ENCODE peak calls at places on chromosomes 4 and X, in six cellular contexts. One of them, this sample, is unnamed.

GRCh38 chr4:124631760-124632159 is 80.8 kb downstream of the ANKRD50 start:
- DNase-seq in body of pancreas: peak; percentile 85
- DNase-seq in psoas muscle: no peak
- DNase-seq in MM.1S: peak; percentile 86
- DNase-seq in aorta: peak; percentile 59
- DNase-seq in IMR-90: peak; percentile 98
- DNase-seq in this sample: peak; percentile 46

GRCh38 chrX:44945736-44946135 is 72.7 kb downstream of the KDM6A start:
- DNase-seq in MM.1S: no peak
- DNase-seq in psoas muscle: no peak
- DNase-seq in body of pancreas: no peak
- DNase-seq in IMR-90: no peak
- DNase-seq in aorta: no peak
- DNase-seq in this sample: no peak

GRCh38 chrX:9518896-9519295 is 54.0 kb downstream of the TBL1X start:
- DNase-seq in MM.1S: no peak
- DNase-seq in psoas muscle: no peak
- DNase-seq in IMR-90: no peak
- DNase-seq in body of pancreas: no peak
- DNase-seq in aorta: no peak
- DNase-seq in this sample: no peak

GRCh38 chr4:88998941-88999340 is 58.0 kb downstream of the FAM13A start:
- DNase-seq in body of pancreas: no peak
- DNase-seq in IMR-90: no peak
- DNase-seq in aorta: no peak
- DNase-seq in MM.1S: no peak
- DNase-seq in psoas muscle: no peak
- DNase-seq in this sample: no peak

GRCh38 chrX:47581731-47582647 is at the start of gene TIMP1:
- DNase-seq in aorta: peak; percentile 95
- DNase-seq in psoas muscle: peak; percentile 92
- DNase-seq in body of pancreas: peak; percentile 83
- DNase-seq in MM.1S: peak; percentile 80
- DNase-seq in IMR-90: peak; percentile 93
- DNase-seq in this sample: peak; percentile 86

GRCh38 chr4:10582059-10582686 is 102.4 kb downstream of the CLNK start:
- DNase-seq in IMR-90: peak; percentile 69
- DNase-seq in MM.1S: peak; percentile 37
- DNase-seq in psoas muscle: no peak
- DNase-seq in aorta: peak; percentile 53
- DNase-seq in body of pancreas: peak; percentile 50
- DNase-seq in this sample: peak; percentile 39

GRCh38 chr4:101835121-101835904 is 44.8 kb downstream of the BANK1 start:
- DNase-seq in psoas muscle: no peak
- DNase-seq in MM.1S: no peak
- DNase-seq in body of pancreas: peak; percentile 19
- DNase-seq in aorta: no peak
- DNase-seq in IMR-90: peak; percentile 31
- DNase-seq in this sample: peak; percentile 37

GRCh38 chr4:48022192-48022799 is 5.7 kb downstream of the NIPAL1 start:
- DNase-seq in MM.1S: no peak
- DNase-seq in aorta: no peak
- DNase-seq in psoas muscle: no peak
- DNase-seq in IMR-90: peak; percentile 6
- DNase-seq in body of pancreas: no peak
- DNase-seq in this sample: no peak

GRCh38 chr4:22456291-22456690 is 59.6 kb downstream of the ADGRA3 start:
- DNase-seq in body of pancreas: no peak
- DNase-seq in aorta: no peak
- DNase-seq in psoas muscle: no peak
- DNase-seq in MM.1S: no peak
- DNase-seq in IMR-90: no peak
- DNase-seq in this sample: no peak

GRCh38 chr4:76539979-76540378 is 105.0 kb downstream of the SHROOM3 start:
- DNase-seq in aorta: no peak
- DNase-seq in body of pancreas: no peak
- DNase-seq in psoas muscle: no peak
- DNase-seq in MM.1S: no peak
- DNase-seq in IMR-90: no peak
- DNase-seq in this sample: no peak

GRCh38 chr4:40875507-40876150 is 125.9 kb downstream of the NSUN7 start:
- DNase-seq in IMR-90: no peak
- DNase-seq in body of pancreas: no peak
- DNase-seq in aorta: no peak
- DNase-seq in MM.1S: no peak
- DNase-seq in psoas muscle: no peak
- DNase-seq in this sample: no peak
- H3K36me3 ChIP-seq in IMR-90: peaks cover 9% of the 10 kb centered on the region
- H3K36me3 ChIP-seq in body of pancreas: no peaks in the 10 kb centered on the region
- H3K36me3 ChIP-seq in aorta: peaks cover 2% of the 10 kb centered on the region
- H3K36me3 ChIP-seq in MM.1S: no peaks in the 10 kb centered on the region
- H3K36me3 ChIP-seq in psoas muscle: peaks cover 4% of the 10 kb centered on the region
- H3K36me3 ChIP-seq in this sample: no peaks in the 10 kb centered on the region

GRCh38 chr4:176354884-176355283 is 35.1 kb downstream of the SPCS3 start:
- DNase-seq in MM.1S: no peak
- DNase-seq in aorta: no peak
- DNase-seq in psoas muscle: no peak
- DNase-seq in IMR-90: no peak
- DNase-seq in body of pancreas: no peak
- DNase-seq in this sample: no peak

GRCh38 chr4:176350671-176351070 is 30.9 kb downstream of the SPCS3 start:
- DNase-seq in psoas muscle: no peak
- DNase-seq in IMR-90: no peak
- DNase-seq in body of pancreas: no peak
- DNase-seq in MM.1S: no peak
- DNase-seq in aorta: no peak
- DNase-seq in this sample: no peak
- H3K9me3 ChIP-seq in psoas muscle: no peaks in the 10 kb centered on the region
- H3K9me3 ChIP-seq in IMR-90: peaks cover 2% of the 10 kb centered on the region
- H3K9me3 ChIP-seq in body of pancreas: no peaks in the 10 kb centered on the region
- H3K9me3 ChIP-seq in MM.1S: no peaks in the 10 kb centered on the region
- H3K9me3 ChIP-seq in aorta: no peaks in the 10 kb centered on the region
- H3K9me3 ChIP-seq in this sample: no peaks in the 10 kb centered on the region

GRCh38 chr4:118811832-118812231 is 24.1 kb downstream of the SEC24D start:
- DNase-seq in psoas muscle: no peak
- DNase-seq in IMR-90: no peak
- DNase-seq in aorta: no peak
- DNase-seq in body of pancreas: peak; percentile 81
- DNase-seq in MM.1S: no peak
- DNase-seq in this sample: no peak

GRCh38 chr4:118814901-118815300 is 21.0 kb downstream of the SEC24D start:
- DNase-seq in IMR-90: no peak
- DNase-seq in aorta: no peak
- DNase-seq in psoas muscle: no peak
- DNase-seq in MM.1S: no peak
- DNase-seq in body of pancreas: no peak
- DNase-seq in this sample: no peak

GRCh38 chr4:118813561-118813960 is 22.4 kb downstream of the SEC24D start:
- DNase-seq in IMR-90: no peak
- DNase-seq in psoas muscle: no peak
- DNase-seq in aorta: no peak
- DNase-seq in MM.1S: no peak
- DNase-seq in body of pancreas: no peak
- DNase-seq in this sample: no peak

GRCh38 chr4:118816538-118817177 is 19.3 kb downstream of the SEC24D start:
- DNase-seq in body of pancreas: no peak
- DNase-seq in aorta: no peak
- DNase-seq in IMR-90: peak; percentile 75
- DNase-seq in MM.1S: no peak
- DNase-seq in psoas muscle: no peak
- DNase-seq in this sample: no peak

DNA sequence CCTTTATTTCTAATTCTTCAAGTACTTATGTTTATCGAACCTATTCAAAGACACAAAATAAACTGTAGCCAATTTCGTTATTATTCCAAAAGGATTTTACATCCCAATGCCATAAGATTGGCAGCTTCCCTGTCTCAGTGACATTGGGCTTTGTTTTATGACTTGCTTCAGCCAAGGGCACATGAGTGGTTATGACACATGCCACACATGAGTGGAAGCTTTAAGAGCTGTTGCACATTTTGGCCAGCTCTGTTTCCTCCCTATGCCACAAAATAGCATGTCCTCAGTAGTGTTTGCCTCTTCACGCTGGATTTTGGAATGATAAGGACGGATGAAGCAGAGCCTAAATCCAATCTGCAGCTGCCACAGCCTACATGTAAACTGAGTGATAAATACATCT is 21.9 kb downstream of the SEC24D start:
- DNase-seq in psoas muscle: no peak
- DNase-seq in IMR-90: no peak
- DNase-seq in aorta: no peak
- DNase-seq in body of pancreas: no peak
- DNase-seq in MM.1S: no peak
- DNase-seq in this sample: no peak
- H3K36me3 ChIP-seq in psoas muscle: peaks cover 72% of the 10 kb centered on the region
- H3K36me3 ChIP-seq in IMR-90: peaks cover 54% of the 10 kb centered on the region
- H3K36me3 ChIP-seq in aorta: peaks cover 14% of the 10 kb centered on the region
- H3K36me3 ChIP-seq in body of pancreas: peaks cover 25% of the 10 kb centered on the region
- H3K36me3 ChIP-seq in MM.1S: peaks cover 8% of the 10 kb centered on the region
- H3K36me3 ChIP-seq in this sample: peaks cover 35% of the 10 kb centered on the region

DNA sequence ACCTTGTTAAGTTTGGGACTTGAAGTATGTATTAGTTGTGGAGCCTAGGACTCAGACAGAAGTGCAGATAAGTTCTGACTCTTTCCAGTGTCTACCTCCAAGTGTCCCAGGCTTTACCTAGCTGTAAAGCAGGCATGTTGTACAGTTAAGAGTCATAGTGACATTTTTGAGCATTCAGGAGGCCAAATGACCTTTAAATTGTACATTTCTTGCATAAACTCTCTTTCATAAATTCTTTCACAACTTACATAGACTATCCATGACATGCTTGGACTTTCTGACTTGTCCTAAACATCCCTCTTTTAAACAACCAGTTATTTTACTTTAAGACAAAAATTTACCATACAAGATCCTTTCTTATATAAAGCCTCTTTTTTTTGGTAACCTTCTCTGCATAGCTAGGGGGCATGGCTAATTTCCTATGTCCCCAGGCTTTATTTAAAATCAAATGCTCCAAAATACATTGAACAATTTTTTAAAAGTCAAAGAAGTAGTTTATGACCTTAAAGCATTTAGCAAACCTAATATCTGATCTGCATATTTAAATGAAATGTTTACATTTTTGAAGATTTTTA is 40.1 kb upstream of the UGT8 start:
- DNase-seq in MM.1S: no peak
- DNase-seq in IMR-90: no peak
- DNase-seq in body of pancreas: no peak
- DNase-seq in aorta: no peak
- DNase-seq in psoas muscle: no peak
- DNase-seq in this sample: no peak
- H3K9me3 ChIP-seq in MM.1S: no peaks in the 10 kb centered on the region
- H3K9me3 ChIP-seq in IMR-90: peaks cover 2% of the 10 kb centered on the region
- H3K9me3 ChIP-seq in body of pancreas: no peaks in the 10 kb centered on the region
- H3K9me3 ChIP-seq in aorta: peaks cover 1% of the 10 kb centered on the region
- H3K9me3 ChIP-seq in psoas muscle: no peaks in the 10 kb centered on the region
- H3K9me3 ChIP-seq in this sample: peaks cover 3% of the 10 kb centered on the region

GRCh38 chr4:121675715-121676114 is 21.1 kb downstream of the ANXA5 start:
- DNase-seq in IMR-90: peak; percentile 61
- DNase-seq in psoas muscle: no peak
- DNase-seq in aorta: no peak
- DNase-seq in MM.1S: no peak
- DNase-seq in body of pancreas: no peak
- DNase-seq in this sample: no peak

GRCh38 chr4:121676388-121677075 is 20.2 kb downstream of the ANXA5 start:
- DNase-seq in aorta: no peak
- DNase-seq in IMR-90: no peak
- DNase-seq in psoas muscle: no peak
- DNase-seq in MM.1S: no peak
- DNase-seq in body of pancreas: no peak
- DNase-seq in this sample: no peak

GRCh38 chr4:121674191-121674590 is 22.6 kb downstream of the ANXA5 start:
- DNase-seq in body of pancreas: no peak
- DNase-seq in psoas muscle: no peak
- DNase-seq in IMR-90: no peak
- DNase-seq in MM.1S: no peak
- DNase-seq in aorta: no peak
- DNase-seq in this sample: no peak

GRCh38 chr4:121677524-121677923 is 19.3 kb downstream of the ANXA5 start:
- DNase-seq in aorta: no peak
- DNase-seq in IMR-90: no peak
- DNase-seq in MM.1S: no peak
- DNase-seq in psoas muscle: no peak
- DNase-seq in body of pancreas: no peak
- DNase-seq in this sample: no peak

GRCh38 chr4:121674696-121675095 is 22.1 kb downstream of the ANXA5 start:
- DNase-seq in psoas muscle: no peak
- DNase-seq in body of pancreas: no peak
- DNase-seq in MM.1S: no peak
- DNase-seq in IMR-90: no peak
- DNase-seq in aorta: no peak
- DNase-seq in this sample: no peak
- H3K36me3 ChIP-seq in psoas muscle: peaks cover 93% of the 10 kb centered on the region
- H3K36me3 ChIP-seq in body of pancreas: peaks cover 19% of the 10 kb centered on the region
- H3K36me3 ChIP-seq in MM.1S: peaks cover 7% of the 10 kb centered on the region
- H3K36me3 ChIP-seq in IMR-90: peaks cover 46% of the 10 kb centered on the region
- H3K36me3 ChIP-seq in aorta: peaks cover 8% of the 10 kb centered on the region
- H3K36me3 ChIP-seq in this sample: peaks cover 24% of the 10 kb centered on the region